ENCODE peak calls at places on chromosomes 7 and 10, in eight cellular contexts. G is SK-MEL-5; C is CD8-positive, alpha-beta memory T cell; O is kidney tubule cell; F is thoracic aorta; L is activated CD8-positive, alpha-beta memory T cell treated with anti-CD3 and anti-CD28 coated beads, Interleukin-2, amount 50 U/mL, for 48 hours; D is T-cell; U is uterus. Z is an unnamed sample.
A peak's percentile ranks its signal among the peaks of the same experiment; 100 is the strongest.

GRCh38 chr10:5915451-5915850 is 25.4 kb downstream of the FBH1 start:
- DNase-seq in G (no peak), C (no peak), O (no peak), F (no peak), L (no peak), D (no peak), U (no peak), Z (no peak)

GRCh38 chr7:36285276-36285675 is 104.4 kb upstream of the ANLN start:
- DNase-seq in G (no peak), C (no peak), O (no peak), F (no peak), L (no peak), D (no peak), U (no peak), Z (no peak)

GRCh38 chr7:5514440-5515035 is 90.9 kb upstream of the TNRC18 start:
- DNase-seq in G (no peak), C (no peak), O (no peak), F (no peak), L (no peak), D (no peak), U (no peak), Z (peak; percentile 84)

GRCh38 chr7:8143151-8143874 is 118.7 kb downstream of the ICA1 start:
- DNase-seq in G (no peak), C (no peak), O (peak; percentile 61), F (no peak), L (no peak), D (no peak), U (no peak), Z (no peak)

GRCh38 chr7:73749931-73750776 is 11.6 kb upstream of the ABHD11 start:
- DNase-seq in G (no peak), C (no peak), O (no peak), F (no peak), L (no peak), D (no peak), U (no peak), Z (no peak)

GRCh38 chr10:112131361-112131760 is 52.2 kb downstream of the GPAM start:
- DNase-seq in G (no peak), C (no peak), O (no peak), F (no peak), L (no peak), D (no peak), U (no peak), Z (no peak)

GRCh38 chr7:16498122-16498521 is 28.5 kb upstream of the LRRC72 start:
- DNase-seq in G (peak; percentile 84), C (no peak), O (no peak), F (no peak), L (no peak), D (no peak), U (no peak), Z (no peak)

GRCh38 chr10:22658745-22659410 is 55.5 kb downstream of the PIP4K2A start:
- DNase-seq in G (no peak), C (no peak), O (no peak), F (no peak), L (no peak), D (no peak), U (no peak), Z (no peak)

GRCh38 chr10:5960070-5960972 is 17.0 kb downstream of the IL15RA start:
- DNase-seq in G (no peak), C (no peak), O (no peak), F (no peak), L (no peak), D (no peak), U (peak; percentile 54), Z (no peak)

GRCh38 chr7:99141334-99141733 is 2.6 kb downstream of the SMURF1 start:
- DNase-seq in G (no peak), C (peak; percentile 2), O (no peak), F (no peak), L (no peak), D (no peak), U (no peak), Z (no peak)

GRCh38 chr7:133742709-133743538 is 384.2 kb upstream of the LRGUK start:
- DNase-seq in G (peak; percentile 71), C (no peak), O (peak; percentile 6), F (no peak), L (no peak), D (no peak), U (no peak), Z (peak; percentile 31)

GRCh38 chr10:113576853-113577252 is 24.0 kb downstream of the HABP2 start:
- DNase-seq in G (no peak), C (no peak), O (peak; percentile 8), F (no peak), L (no peak), D (no peak), U (no peak), Z (no peak)

GRCh38 chr7:151940048-151940845 is 16.0 kb upstream of the GALNTL5 start:
- DNase-seq in G (no peak), C (no peak), O (no peak), F (no peak), L (no peak), D (no peak), U (peak; percentile 47), Z (peak; percentile 17)

GRCh38 chr7:105376901-105377533 is 11.7 kb downstream of the SRPK2 start:
- DNase-seq in G (no peak), C (no peak), O (no peak), F (no peak), L (no peak), D (no peak), U (no peak), Z (no peak)

GRCh38 chr7:146414373-146414772 is 297.8 kb downstream of the CNTNAP2 start:
- DNase-seq in G (no peak), C (no peak), O (no peak), F (no peak), L (no peak), D (no peak), U (no peak), Z (no peak)

GRCh38 chr7:143983960-143984359 is 16.2 kb upstream of the OR6B1 start:
- DNase-seq in G (no peak), C (no peak), O (no peak), F (no peak), L (no peak), D (no peak), U (no peak), Z (no peak)

GRCh38 chr7:151122276-151122675 is 36.0 kb downstream of the AGAP3 start:
- DNase-seq in G (no peak), C (no peak), O (no peak), F (no peak), L (no peak), D (no peak), U (no peak), Z (no peak)

GRCh38 chr10:45204954-45205775 is 110.2 kb downstream of the OR13A1 start:
- DNase-seq in G (no peak), C (no peak), O (no peak), F (no peak), L (no peak), D (no peak), U (no peak), Z (no peak)

GRCh38 chr7:18927134-18927533 is 190.3 kb downstream of the TWIST1 start:
- DNase-seq in G (no peak), C (no peak), O (peak; percentile 4), F (no peak), L (no peak), D (no peak), U (no peak), Z (no peak)

GRCh38 chr10:49488056-49488455 is 50.9 kb downstream of the ERCC6 start:
- DNase-seq in G (peak; percentile 55), C (no peak), O (no peak), F (no peak), L (no peak), D (no peak), U (peak; percentile 22), Z (no peak)

GRCh38 chr7:27179503-27180430 is 5.3 kb downstream of the HOXA11 start:
- DNase-seq in G (no peak), C (no peak), O (peak; percentile 91), F (no peak), L (peak; percentile 91), D (peak; percentile 58), U (peak; percentile 86), Z (peak; percentile 85)

GRCh38 chr7:47330561-47331178 is 251.2 kb downstream of the TNS3 start:
- DNase-seq in G (no peak), C (no peak), O (no peak), F (no peak), L (no peak), D (no peak), U (no peak), Z (no peak)